ENCODE peak calls at places on chromosomes 16 and 17, in seven cellular contexts. U, Q, R, E, Z, V and Y are unnamed samples.

GRCh38 chr17:74360993-74361612 is 565 bp downstream of the BTBD17 start:
- DNase-seq in E (no peak), Q (no peak), Z (no peak), V (no peak), R (peak), U (no peak), Y (no peak)

GRCh38 chr17:47246120-47246519 is 7.5 kb upstream of the ITGB3 start:
- DNase-seq in V (no peak), U (no peak), Z (no peak), Q (no peak), R (no peak), E (no peak), Y (no peak)

GRCh38 chr16:58882292-58882691 is 148.2 kb upstream of the GOT2 start:
- DNase-seq in R (no peak), Z (no peak), U (no peak), V (no peak), Q (no peak), E (no peak), Y (no peak)

GRCh38 chr16:25643633-25644032 is 48.1 kb upstream of the HS3ST4 start:
- DNase-seq in Z (no peak), U (no peak), V (no peak), E (no peak), Q (no peak), R (no peak), Y (no peak)

GRCh38 chr17:50571681-50572080 is 11.2 kb downstream of the CACNA1G start:
- DNase-seq in Q (no peak), U (no peak), E (no peak), Z (no peak), R (no peak), V (no peak), Y (no peak)

GRCh38 chr17:7220593-7221280 is 999 bp downstream of the ACADVL start:
- DNase-seq in Q (peak), R (peak), Z (no peak), E (peak), U (peak), V (no peak), Y (no peak)

GRCh38 chr16:70588565-70588964 is 57.8 kb upstream of the IL34 start:
- DNase-seq in V (no peak), Z (peak), U (no peak), R (no peak), Q (no peak), E (no peak), Y (no peak)

GRCh38 chr16:69423189-69423588 is 1.2 kb upstream of the CYB5B start:
- DNase-seq in U (no peak), V (no peak), Z (no peak), Q (no peak), E (no peak), R (no peak), Y (no peak)

GRCh38 chr17:32498362-32498761 is 11.6 kb downstream of the CDK5R1 start:
- DNase-seq in R (no peak), V (no peak), Z (no peak), E (no peak), Q (no peak), U (no peak), Y (no peak)

GRCh38 chr16:79751785-79752184 is 151.2 kb upstream of the MAF start:
- DNase-seq in Q (peak), V (no peak), R (no peak), U (no peak), Z (no peak), E (no peak), Y (no peak)

GRCh38 chr16:47276522-47276921 is 132.8 kb upstream of the NETO2 start:
- DNase-seq in E (no peak), U (no peak), Q (no peak), Z (no peak), R (no peak), V (no peak), Y (no peak)

GRCh38 chr17:21318439-21318838 is 33.9 kb downstream of the MAP2K3 start:
- DNase-seq in R (no peak), Q (no peak), V (no peak), Z (no peak), U (no peak), E (no peak), Y (no peak)

GRCh38 chr16:50675686-50676610 is 5.2 kb downstream of the SNX20 start:
- DNase-seq in Z (no peak), Q (no peak), R (no peak), U (no peak), E (no peak), V (no peak), Y (no peak)

GRCh38 chr17:61570118-61570517 is 20.9 kb downstream of the NACA2 start:
- DNase-seq in E (no peak), U (peak), V (no peak), Z (no peak), Q (no peak), R (no peak), Y (no peak)

GRCh38 chr16:68786685-68787418 is 49.8 kb downstream of the CDH1 start:
- DNase-seq in Q (peak), Z (no peak), E (no peak), U (no peak), V (peak), R (no peak), Y (no peak)

GRCh38 chr16:27080870-27081269 is 14.1 kb downstream of the C16orf82 start:
- DNase-seq in Z (no peak), R (no peak), U (no peak), V (no peak), Q (peak), E (no peak), Y (no peak)